ENCODE peak calls at places on chromosome 14, in eight cellular contexts. O, E, U, P, M, T, V and H are unnamed samples.

GRCh38 chr14:64753374-64753773 is 49.1 kb downstream of the PLEKHG3 start:
- DNase-seq in P (no peak), V (no peak), E (no peak), U (no peak), O (no peak), T (no peak), M (no peak), H (no peak)

GRCh38 chr14:24774167-24774915 is 140.4 kb upstream of the GZMB start:
- DNase-seq in M (no peak), U (no peak), E (no peak), V (no peak), P (no peak), T (no peak), O (no peak), H (no peak)

GRCh38 chr14:75334191-75335051 is 55.8 kb downstream of the FOS start:
- DNase-seq in P (peak; percentile 61), O (no peak), M (no peak), T (no peak), E (peak; percentile 47), U (no peak), V (no peak), H (no peak)

GRCh38 chr14:91729756-91730155 is 2.1 kb downstream of the CATSPERB start:
- DNase-seq in E (no peak), T (no peak), M (no peak), O (no peak), P (no peak), U (no peak), V (no peak), H (no peak)

GRCh38 chr14:51185180-51185579 is 54.9 kb upstream of the TMX1 start:
- DNase-seq in M (no peak), T (no peak), V (no peak), E (no peak), U (no peak), O (no peak), P (no peak), H (no peak)

GRCh38 chr14:24132976-24133375 is 2.5 kb downstream of the FITM1 start:
- DNase-seq in O (no peak), V (no peak), T (no peak), E (no peak), U (no peak), M (no peak), P (no peak), H (no peak)

GRCh38 chr14:51336304-51336703 is 96.3 kb downstream of the TMX1 start:
- DNase-seq in P (no peak), M (no peak), E (no peak), O (no peak), U (no peak), V (no peak), T (no peak), H (no peak)

GRCh38 chr14:74526854-74527585 is 33.5 kb downstream of the ISCA2 start:
- DNase-seq in M (no peak), O (no peak), T (no peak), V (no peak), P (no peak), U (no peak), E (no peak), H (no peak)

GRCh38 chr14:57657487-57657886 is 163.8 kb upstream of the CCDC198 start:
- DNase-seq in O (peak; percentile 0), E (no peak), T (no peak), P (no peak), M (no peak), V (no peak), U (peak; percentile 12), H (peak; percentile 16)

GRCh38 chr14:105641075-105641937 is 114.9 kb downstream of the TMEM121 start:
- DNase-seq in O (no peak), U (no peak), M (no peak), V (no peak), T (no peak), E (no peak), P (no peak), H (no peak)

DNA sequence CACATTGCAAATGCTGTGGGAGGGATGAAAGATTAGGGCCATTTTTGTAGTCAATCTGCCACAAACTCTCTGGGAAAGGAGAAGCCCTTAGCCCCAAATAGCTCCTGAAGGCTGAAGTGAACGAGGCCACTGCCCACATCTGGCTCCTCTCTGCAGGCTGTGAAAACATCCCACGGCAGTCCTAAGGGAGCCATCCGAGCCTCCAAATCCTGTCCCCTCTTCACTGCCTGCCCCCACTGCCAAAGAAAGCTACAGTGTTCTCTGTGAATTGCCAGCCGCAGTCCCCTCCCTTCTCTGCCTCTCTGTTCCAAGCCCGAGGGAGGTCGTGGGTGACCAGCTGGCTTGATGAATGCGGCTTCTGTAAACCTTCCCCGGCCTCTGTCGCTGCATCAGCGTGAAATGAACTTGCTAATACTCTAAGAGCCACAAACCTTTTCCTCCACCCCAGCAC is 180.7 kb upstream of the NRXN3 start:
- DNase-seq in T (no peak), O (no peak), P (no peak), E (no peak), U (no peak), M (no peak), V (no peak), H (no peak)
- H3K27ac ChIP-seq in T (no peak overlapping the region), O (no peak overlapping the region), P (no peak overlapping the region), E (no peak overlapping the region), U (no peak overlapping the region), M (no peak overlapping the region), V (no peak overlapping the region), H (no peak overlapping the region)

DNA sequence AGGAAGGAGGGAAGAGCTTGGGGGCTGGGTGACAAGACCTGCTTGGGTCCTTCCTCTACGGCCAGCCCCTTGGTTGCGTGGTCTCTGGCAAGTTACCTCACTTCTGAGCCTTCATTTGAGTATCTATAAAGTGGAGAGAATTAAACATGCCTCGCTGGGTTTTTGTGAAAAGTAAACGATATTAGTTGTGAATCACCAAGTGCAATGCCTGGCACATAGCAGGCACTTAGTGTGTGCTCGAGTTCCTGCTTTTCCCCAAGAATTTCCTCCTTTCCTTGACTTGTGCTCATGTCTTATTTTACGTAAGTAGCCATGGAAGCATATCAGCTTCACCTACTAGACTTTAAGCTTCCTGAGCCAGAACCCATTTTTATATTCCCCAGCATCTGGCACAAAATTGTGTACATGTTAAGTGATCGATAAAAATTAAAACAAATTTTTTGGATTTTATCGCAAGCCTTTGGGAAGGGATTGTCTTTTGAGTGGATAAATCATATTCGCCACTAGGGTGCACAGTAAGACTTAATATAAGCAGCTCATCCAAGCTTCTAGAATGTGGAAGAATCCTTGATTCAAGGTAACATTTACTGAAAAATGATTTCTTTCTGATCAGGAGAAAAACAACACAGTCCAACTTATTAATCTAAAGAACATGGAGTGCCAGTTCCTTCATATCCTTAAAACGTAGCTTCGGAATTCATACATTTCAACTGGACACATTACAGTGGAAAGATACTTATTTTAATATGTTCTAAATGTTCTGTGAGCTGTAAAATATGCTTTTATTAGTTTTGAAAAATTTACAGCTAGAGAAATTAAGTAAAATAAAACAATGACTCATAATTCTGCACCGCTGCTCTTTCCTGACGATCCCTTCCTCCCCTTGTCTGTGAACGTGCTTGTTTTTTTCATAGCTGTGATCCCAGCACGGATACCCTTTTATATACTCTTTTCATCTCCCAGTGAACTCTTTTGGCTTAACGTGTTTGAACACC is 62.0 kb downstream of the SLC25A47 start:
- DNase-seq in M (peak; percentile 19), T (peak; percentile 35), O (no peak), P (no peak), E (no peak), U (peak; percentile 39), V (no peak), H (no peak)
- H3K27ac ChIP-seq in M (no peak overlapping the region), T (no peak overlapping the region), O (no peak overlapping the region), P (no peak overlapping the region), E (no peak overlapping the region), U (peak overlapping the region; percentile 38), V (peak overlapping the region; percentile 93), H (no peak overlapping the region)

GRCh38 chr14:99513946-99514551 is 32.8 kb downstream of the CCNK start:
- DNase-seq in U (no peak), M (no peak), V (no peak), O (no peak), P (no peak), T (no peak), E (no peak), H (no peak)

GRCh38 chr14:99512110-99512449 is 30.9 kb downstream of the CCNK start:
- DNase-seq in T (no peak), U (no peak), V (no peak), M (no peak), O (no peak), P (no peak), E (no peak), H (no peak)

GRCh38 chr14:99511421-99512109 is 30.4 kb downstream of the CCNK start:
- DNase-seq in P (no peak), M (no peak), E (no peak), V (no peak), U (no peak), O (no peak), T (no peak), H (no peak)

GRCh38 chr14:99513183-99513694 is 32.0 kb downstream of the CCNK start:
- DNase-seq in M (no peak), P (no peak), O (no peak), U (no peak), V (no peak), E (no peak), T (no peak), H (no peak)

DNA sequence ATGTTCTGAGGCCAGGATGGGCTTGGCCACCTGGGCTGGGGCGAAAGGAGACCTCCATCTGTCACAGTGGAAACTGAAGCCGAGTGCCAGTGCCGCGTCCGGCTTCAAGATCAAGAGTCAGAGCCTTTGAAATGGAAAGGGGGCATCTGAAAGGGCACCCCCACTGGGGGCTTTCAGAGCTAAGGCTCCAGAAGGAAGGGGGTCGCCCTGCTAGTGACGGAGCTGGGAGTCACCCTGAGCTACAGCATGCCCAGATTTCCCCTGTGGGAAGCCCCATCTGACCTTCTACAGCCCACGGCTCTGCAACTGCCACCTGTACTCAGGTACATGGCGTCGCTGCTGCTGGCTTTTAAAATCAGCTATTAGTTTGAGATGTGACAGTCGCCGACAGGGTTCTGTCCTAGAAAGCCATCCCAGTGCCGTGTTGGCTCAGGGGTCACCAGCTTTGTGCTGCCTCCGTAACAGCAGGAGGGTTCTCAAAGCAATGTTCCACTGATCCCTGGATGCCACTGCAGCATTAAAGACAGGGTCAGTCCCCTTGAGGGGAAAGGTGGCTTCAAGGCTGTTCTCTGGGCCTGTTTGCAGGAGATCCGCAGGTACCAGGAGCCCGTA is 31.5 kb downstream of the CCNK start:
- DNase-seq in E (no peak), M (no peak), P (no peak), U (no peak), V (no peak), T (no peak), O (no peak), H (no peak)
- H3K27ac ChIP-seq in E (no peak overlapping the region), M (no peak overlapping the region), P (no peak overlapping the region), U (peak overlapping the region; percentile 45), V (no peak overlapping the region), T (no peak overlapping the region), O (no peak overlapping the region), H (no peak overlapping the region)

GRCh38 chr14:90661881-90662280 is 154.3 kb downstream of the TTC7B start:
- DNase-seq in U (no peak), O (no peak), E (no peak), P (no peak), T (no peak), M (no peak), V (no peak), H (no peak)

GRCh38 chr14:90658541-90658967 is 157.7 kb downstream of the TTC7B start:
- DNase-seq in M (no peak), V (no peak), U (no peak), E (no peak), P (no peak), T (no peak), O (no peak), H (peak; percentile 44)

GRCh38 chr14:90663680-90664079 is 152.6 kb downstream of the TTC7B start:
- DNase-seq in M (no peak), T (no peak), V (no peak), P (no peak), E (no peak), O (no peak), U (no peak), H (no peak)

GRCh38 chr14:90656986-90657385 is 159.2 kb downstream of the TTC7B start:
- DNase-seq in E (no peak), U (no peak), M (no peak), T (no peak), V (no peak), O (no peak), P (no peak), H (no peak)

GRCh38 chr14:90660865-90661570 is 155.2 kb downstream of the TTC7B start:
- DNase-seq in E (no peak), O (no peak), V (no peak), U (no peak), P (no peak), M (no peak), T (no peak), H (no peak)
- H3K27ac ChIP-seq in E (no peak overlapping the region), O (no peak overlapping the region), V (no peak overlapping the region), U (no peak overlapping the region), P (no peak overlapping the region), M (no peak overlapping the region), T (no peak overlapping the region), H (no peak overlapping the region)